ENCODE peak calls at places on chromosomes 13 and 19, in four cellular contexts. W is cardiac fibroblast, N is IMR-90, D is LNCaP clone FGC. B is an unnamed sample.

GRCh38 chr13:29767006-29767405 is 83.4 kb downstream of the UBL3 start:
- DNase-seq in W (no peak), N (peak), D (no peak), B (no peak)

GRCh38 chr19:43699506-43700367 is 16.1 kb upstream of the IRGC start:
- DNase-seq in W (peak), N (peak), D (no peak), B (no peak)

GRCh38 chr19:16398530-16399241 is 73.1 kb downstream of the EPS15L1 start:
- DNase-seq in W (peak), N (peak), D (no peak), B (no peak)

GRCh38 chr19:50459067-50459456 is 17.2 kb upstream of the EMC10 start:
- DNase-seq in W (no peak), N (no peak), D (no peak), B (no peak)

GRCh38 chr19:57850553-57851017 is 926 bp downstream of the ZNF587 start:
- DNase-seq in W (peak), N (peak), D (peak), B (peak)

GRCh38 chr13:30881191-30881651 is 24.9 kb upstream of the MEDAG start:
- DNase-seq in W (peak), N (no peak), D (no peak), B (no peak)

GRCh38 chr19:16018106-16018755 is 58.1 kb upstream of the TPM4 start:
- DNase-seq in W (no peak), N (no peak), D (no peak), B (no peak)

GRCh38 chr19:33450689-33451088 is 70.9 kb downstream of the PEPD start:
- DNase-seq in W (no peak), N (no peak), D (no peak), B (no peak)

GRCh38 chr13:110520431-110521295 is 40.9 kb downstream of the RAB20 start:
- DNase-seq in W (peak), N (peak), D (no peak), B (no peak)

GRCh38 chr13:40072663-40073120 is 417.2 kb downstream of the COG6 start:
- DNase-seq in W (no peak), N (no peak), D (no peak), B (no peak)

GRCh38 chr19:50496189-50497029 is 14.6 kb downstream of the JOSD2 start:
- DNase-seq in W (peak), N (no peak), D (no peak), B (no peak)

GRCh38 chr13:47546265-47546962 is 454.7 kb downstream of the SUCLA2 start:
- DNase-seq in W (no peak), N (no peak), D (no peak), B (no peak)

GRCh38 chr13:47545630-47546029 is 455.4 kb downstream of the SUCLA2 start:
- DNase-seq in W (no peak), N (no peak), D (no peak), B (peak)

GRCh38 chr13:47546963-47547345 is 454.1 kb downstream of the SUCLA2 start:
- DNase-seq in W (no peak), N (no peak), D (no peak), B (no peak)

GRCh38 chr13:47548294-47548825 is 452.7 kb downstream of the SUCLA2 start:
- DNase-seq in W (no peak), N (no peak), D (no peak), B (no peak)

DNA sequence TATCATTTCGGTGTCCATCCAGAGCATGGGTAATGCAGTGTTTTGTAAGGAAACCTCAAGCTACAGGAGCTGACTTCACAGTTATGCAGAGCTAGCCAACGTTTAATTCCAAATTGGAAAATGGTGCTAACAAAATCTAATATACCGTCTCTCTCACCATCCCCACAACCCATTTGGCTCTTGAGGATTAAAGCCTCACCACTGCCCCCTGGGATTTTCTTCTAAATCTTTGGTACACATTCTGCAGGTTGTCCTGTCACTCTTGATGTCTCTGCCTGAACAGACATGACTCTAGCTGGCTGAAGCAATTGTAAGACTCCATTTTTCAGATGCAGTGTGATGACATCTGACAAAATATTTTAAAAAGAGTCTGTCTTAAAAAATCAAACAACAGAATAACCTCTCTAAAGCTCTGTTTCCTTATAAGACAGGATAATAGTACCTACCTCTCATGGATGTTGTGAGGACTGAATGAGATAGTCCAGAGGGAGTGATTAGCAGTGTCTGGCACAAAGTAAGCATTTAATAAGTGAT is 451.8 kb downstream of the SUCLA2 start:
- DNase-seq in W (no peak), N (no peak), D (no peak), B (no peak)
- TF ChIP-seq CTCF in W (no peak), N (no peak), D (no peak), B (no peak)

GRCh38 chr19:34678085-34678412 is 571 bp downstream of the ZNF302 start:
- DNase-seq in W (no peak), N (no peak), D (no peak), B (no peak)

GRCh38 chr19:34677386-34678084 is at the start of gene ZNF302:
- DNase-seq in W (peak), N (peak), D (peak), B (peak)

GRCh38 chr19:34678421-34678820 is 943 bp downstream of the ZNF302 start:
- DNase-seq in W (no peak), N (no peak), D (no peak), B (no peak)

GRCh38 chr19:34675919-34676318 is 1.0 kb downstream of the SCGB2B2 start:
- DNase-seq in W (no peak), N (no peak), D (no peak), B (no peak)

GRCh38 chr19:34676697-34677385 is at the start of gene SCGB2B2:
- DNase-seq in W (no peak), N (no peak), D (peak), B (no peak)
- TF ChIP-seq CTCF in W (no peak), N (no peak), D (no peak), B (peak)

GRCh38 chr19:37778613-37779138 is 710 bp downstream of the ZNF573 start:
- DNase-seq in W (peak), N (peak), D (peak), B (no peak)

DNA sequence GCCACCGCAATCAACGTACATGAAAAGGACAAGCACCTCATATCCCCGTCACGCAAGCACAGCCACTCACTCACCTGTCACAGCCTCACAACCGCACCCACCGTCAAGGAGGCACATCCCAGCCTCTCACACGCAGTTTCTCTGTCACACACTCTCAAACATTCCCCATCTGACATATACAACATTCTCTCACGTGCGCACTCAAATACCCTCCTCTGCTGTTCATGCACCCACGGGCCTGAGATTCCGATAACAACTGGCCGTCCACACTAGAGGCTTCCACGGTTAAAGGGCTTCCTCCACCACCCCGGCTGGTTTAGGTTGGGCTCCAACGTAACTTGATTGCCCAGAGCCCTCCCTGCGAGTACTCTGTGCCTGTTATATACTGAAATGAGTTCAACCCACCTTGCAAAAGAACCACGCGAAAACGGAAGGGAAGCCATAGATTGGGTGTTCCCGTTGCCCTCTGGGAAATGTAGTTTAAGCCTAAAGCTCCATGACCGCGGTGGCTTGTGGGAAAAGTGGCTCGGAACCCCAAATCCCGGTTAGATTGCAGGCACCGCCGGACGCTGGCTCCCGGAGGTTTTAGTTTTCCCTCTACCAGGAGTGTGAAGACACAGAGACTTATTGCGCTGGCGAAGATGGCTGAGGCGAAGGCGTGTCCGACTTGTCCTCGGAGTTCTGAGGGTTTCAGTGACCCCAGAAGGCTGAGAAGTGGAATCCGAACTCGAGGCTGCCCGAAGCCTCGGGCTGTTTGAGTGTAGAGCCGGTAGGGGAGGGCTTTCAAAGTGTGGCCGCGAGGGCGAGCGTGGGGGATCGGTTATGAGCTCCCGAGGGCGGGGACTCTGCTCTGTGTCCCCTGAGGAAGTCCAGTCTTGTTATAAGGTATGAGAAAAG is at the start of gene ZNF573:
- DNase-seq in W (peak), N (peak), D (peak), B (peak)
- TF ChIP-seq CTCF in W (peak), N (peak), D (no peak), B (peak)

GRCh38 chr19:38001158-38001781 is 94.3 kb downstream of the SIPA1L3 start:
- DNase-seq in W (no peak), N (no peak), D (no peak), B (no peak)
- TF ChIP-seq CTCF in W (no peak), N (no peak), D (no peak), B (no peak)

DNA sequence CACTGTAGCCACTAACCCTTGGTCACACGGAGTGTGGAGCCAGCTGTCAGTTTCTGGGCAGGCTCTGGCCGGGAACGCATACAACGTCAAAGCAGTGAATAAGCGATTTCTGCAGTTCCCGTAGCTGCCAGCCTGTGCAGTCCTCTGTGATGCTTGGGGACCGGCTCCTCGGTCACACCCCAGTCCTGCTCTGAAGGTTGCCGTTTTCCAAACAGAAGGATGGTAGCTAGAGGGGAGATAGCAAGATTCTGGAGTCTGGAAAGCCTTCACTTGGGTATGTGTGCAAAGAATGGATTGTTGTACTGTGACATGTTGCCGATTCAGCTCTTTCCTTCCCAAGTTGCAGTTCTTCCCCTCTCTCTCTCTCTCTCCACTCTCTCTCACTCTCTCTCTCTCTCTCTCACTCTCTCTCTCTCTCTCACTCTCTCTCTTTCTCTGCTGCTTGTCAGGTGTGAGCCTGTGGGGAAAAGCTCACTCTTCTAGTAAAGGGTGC is 38.7 kb upstream of the C1QTNF9 start:
- DNase-seq in W (peak), N (peak), D (peak), B (peak)
- TF ChIP-seq CTCF in W (no peak), N (no peak), D (no peak), B (no peak)

DNA sequence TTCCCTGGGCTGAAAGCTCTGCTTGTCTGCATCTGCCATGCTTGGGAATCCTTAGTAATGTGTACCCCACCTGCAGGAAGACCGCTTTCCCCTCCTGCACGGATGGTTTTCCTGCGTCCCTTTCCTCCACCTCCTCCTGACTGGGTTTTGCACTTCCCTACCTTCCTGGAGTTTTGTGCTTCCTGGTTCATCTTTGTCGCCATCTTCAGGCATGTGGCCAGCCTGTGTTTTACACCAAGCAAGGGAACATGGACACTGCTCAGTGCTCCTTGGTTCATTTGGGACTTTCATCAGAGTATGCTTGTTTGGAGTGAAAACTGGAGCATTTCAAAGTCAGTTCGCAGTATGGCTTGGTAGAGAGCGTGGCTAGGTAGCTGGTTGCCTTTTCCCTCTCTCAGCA is 30.7 kb downstream of the ERICH6B start:
- DNase-seq in W (no peak), N (no peak), D (no peak), B (no peak)
- TF ChIP-seq CTCF in W (peak), N (peak), D (peak), B (peak)